ENCODE peak calls at places on chromosomes 13 and 19, in ten cellular contexts. One of them, this sample, is unnamed.
A peak's percentile ranks its signal among the peaks of the same experiment; 100 is the strongest.

GRCh38 chr13:73702419-73703071 is 431.7 kb downstream of the KLF12 start:
- DNase-seq in WTC11: no peak
- DNase-seq in fibroblast of the aortic adventitia: no peak
- DNase-seq in AG04450: no peak
- DNase-seq in Peyer's patch: no peak
- DNase-seq in epithelial cell of esophagus: peak; percentile 93
- DNase-seq in heart right ventricle: no peak
- DNase-seq in body of pancreas: no peak
- DNase-seq in cardiac fibroblast: no peak
- DNase-seq in fibroblast of lung: peak; percentile 20
- DNase-seq in this sample: no peak

GRCh38 chr19:8459095-8459494 is 14.3 kb downstream of the HNRNPM start:
- DNase-seq in AG04450: no peak
- DNase-seq in fibroblast of lung: no peak
- DNase-seq in epithelial cell of esophagus: no peak
- DNase-seq in fibroblast of the aortic adventitia: no peak
- DNase-seq in WTC11: no peak
- DNase-seq in Peyer's patch: no peak
- DNase-seq in body of pancreas: no peak
- DNase-seq in cardiac fibroblast: no peak
- DNase-seq in heart right ventricle: no peak
- DNase-seq in this sample: no peak

GRCh38 chr19:7856679-7857663 is 17.2 kb downstream of the PRR36 start:
- DNase-seq in AG04450: no peak
- DNase-seq in fibroblast of the aortic adventitia: no peak
- DNase-seq in body of pancreas: peak; percentile 10
- DNase-seq in heart right ventricle: no peak
- DNase-seq in fibroblast of lung: no peak
- DNase-seq in epithelial cell of esophagus: no peak
- DNase-seq in cardiac fibroblast: no peak
- DNase-seq in Peyer's patch: no peak
- DNase-seq in WTC11: no peak
- DNase-seq in this sample: no peak

GRCh38 chr13:101473458-101473857 is 21.0 kb downstream of the ITGBL1 start:
- DNase-seq in WTC11: no peak
- DNase-seq in fibroblast of the aortic adventitia: peak; percentile 92
- DNase-seq in cardiac fibroblast: peak; percentile 83
- DNase-seq in Peyer's patch: no peak
- DNase-seq in body of pancreas: no peak
- DNase-seq in AG04450: peak; percentile 63
- DNase-seq in heart right ventricle: no peak
- DNase-seq in epithelial cell of esophagus: peak; percentile 67
- DNase-seq in fibroblast of lung: peak; percentile 89
- DNase-seq in this sample: no peak

GRCh38 chr13:35881360-35881759 is 249.8 kb downstream of the DCLK1 start:
- DNase-seq in fibroblast of lung: peak; percentile 66
- DNase-seq in fibroblast of the aortic adventitia: peak; percentile 66
- DNase-seq in cardiac fibroblast: peak; percentile 25
- DNase-seq in body of pancreas: no peak
- DNase-seq in epithelial cell of esophagus: no peak
- DNase-seq in AG04450: no peak
- DNase-seq in WTC11: no peak
- DNase-seq in heart right ventricle: no peak
- DNase-seq in Peyer's patch: no peak
- DNase-seq in this sample: no peak

GRCh38 chr13:79528356-79528755 is 47.4 kb downstream of the NDFIP2 start:
- DNase-seq in heart right ventricle: no peak
- DNase-seq in fibroblast of the aortic adventitia: no peak
- DNase-seq in Peyer's patch: no peak
- DNase-seq in WTC11: no peak
- DNase-seq in fibroblast of lung: peak; percentile 40
- DNase-seq in body of pancreas: no peak
- DNase-seq in AG04450: no peak
- DNase-seq in epithelial cell of esophagus: peak; percentile 71
- DNase-seq in cardiac fibroblast: peak; percentile 58
- DNase-seq in this sample: no peak

GRCh38 chr19:50669319-50670101 is 20.3 kb downstream of the C19orf81 start:
- DNase-seq in cardiac fibroblast: peak; percentile 35
- DNase-seq in epithelial cell of esophagus: no peak
- DNase-seq in fibroblast of lung: peak; percentile 1
- DNase-seq in WTC11: no peak
- DNase-seq in heart right ventricle: no peak
- DNase-seq in AG04450: no peak
- DNase-seq in fibroblast of the aortic adventitia: peak; percentile 44
- DNase-seq in Peyer's patch: no peak
- DNase-seq in body of pancreas: peak; percentile 43
- DNase-seq in this sample: peak; percentile 34

GRCh38 chr13:61084983-61085382 is 330.7 kb downstream of the PCDH20 start:
- DNase-seq in WTC11: no peak
- DNase-seq in epithelial cell of esophagus: peak; percentile 5
- DNase-seq in fibroblast of the aortic adventitia: no peak
- DNase-seq in AG04450: no peak
- DNase-seq in fibroblast of lung: peak; percentile 69
- DNase-seq in heart right ventricle: no peak
- DNase-seq in Peyer's patch: no peak
- DNase-seq in body of pancreas: no peak
- DNase-seq in cardiac fibroblast: peak; percentile 18
- DNase-seq in this sample: no peak

GRCh38 chr13:106859505-106859904 is 291.6 kb upstream of the ARGLU1 start:
- DNase-seq in Peyer's patch: no peak
- DNase-seq in fibroblast of lung: no peak
- DNase-seq in AG04450: no peak
- DNase-seq in fibroblast of the aortic adventitia: no peak
- DNase-seq in heart right ventricle: no peak
- DNase-seq in cardiac fibroblast: no peak
- DNase-seq in epithelial cell of esophagus: no peak
- DNase-seq in body of pancreas: no peak
- DNase-seq in WTC11: no peak
- DNase-seq in this sample: no peak

GRCh38 chr13:61898207-61898606 is 482.6 kb upstream of the PCDH20 start:
- DNase-seq in cardiac fibroblast: no peak
- DNase-seq in epithelial cell of esophagus: no peak
- DNase-seq in fibroblast of the aortic adventitia: no peak
- DNase-seq in body of pancreas: no peak
- DNase-seq in AG04450: no peak
- DNase-seq in WTC11: no peak
- DNase-seq in Peyer's patch: no peak
- DNase-seq in fibroblast of lung: no peak
- DNase-seq in heart right ventricle: no peak
- DNase-seq in this sample: no peak

GRCh38 chr13:23806874-23807522 is 82.2 kb downstream of the MIPEP start:
- DNase-seq in AG04450: no peak
- DNase-seq in cardiac fibroblast: no peak
- DNase-seq in Peyer's patch: no peak
- DNase-seq in fibroblast of the aortic adventitia: no peak
- DNase-seq in fibroblast of lung: no peak
- DNase-seq in epithelial cell of esophagus: no peak
- DNase-seq in body of pancreas: no peak
- DNase-seq in WTC11: no peak
- DNase-seq in heart right ventricle: no peak
- DNase-seq in this sample: no peak

GRCh38 chr13:109151255-109151654 is 521.8 kb downstream of the MYO16 start:
- DNase-seq in WTC11: no peak
- DNase-seq in fibroblast of lung: no peak
- DNase-seq in body of pancreas: no peak
- DNase-seq in Peyer's patch: no peak
- DNase-seq in AG04450: no peak
- DNase-seq in fibroblast of the aortic adventitia: no peak
- DNase-seq in epithelial cell of esophagus: peak; percentile 88
- DNase-seq in cardiac fibroblast: peak; percentile 49
- DNase-seq in heart right ventricle: no peak
- DNase-seq in this sample: no peak

GRCh38 chr13:68128297-68128915 is 898.3 kb upstream of the PCDH9 start:
- DNase-seq in epithelial cell of esophagus: no peak
- DNase-seq in Peyer's patch: no peak
- DNase-seq in WTC11: no peak
- DNase-seq in heart right ventricle: no peak
- DNase-seq in body of pancreas: no peak
- DNase-seq in fibroblast of the aortic adventitia: no peak
- DNase-seq in fibroblast of lung: no peak
- DNase-seq in cardiac fibroblast: no peak
- DNase-seq in AG04450: no peak
- DNase-seq in this sample: no peak

GRCh38 chr13:79710376-79710775 is 229.4 kb downstream of the NDFIP2 start:
- DNase-seq in heart right ventricle: no peak
- DNase-seq in fibroblast of the aortic adventitia: peak; percentile 63
- DNase-seq in epithelial cell of esophagus: peak; percentile 54
- DNase-seq in cardiac fibroblast: peak; percentile 65
- DNase-seq in Peyer's patch: no peak
- DNase-seq in WTC11: no peak
- DNase-seq in body of pancreas: no peak
- DNase-seq in AG04450: no peak
- DNase-seq in fibroblast of lung: peak; percentile 51
- DNase-seq in this sample: no peak

GRCh38 chr13:30292325-30292724 is 15.0 kb downstream of the KATNAL1 start:
- DNase-seq in body of pancreas: no peak
- DNase-seq in WTC11: no peak
- DNase-seq in cardiac fibroblast: no peak
- DNase-seq in epithelial cell of esophagus: no peak
- DNase-seq in fibroblast of the aortic adventitia: no peak
- DNase-seq in heart right ventricle: no peak
- DNase-seq in AG04450: no peak
- DNase-seq in Peyer's patch: no peak
- DNase-seq in fibroblast of lung: no peak
- DNase-seq in this sample: no peak

GRCh38 chr19:49564616-49565045 is 15.7 kb downstream of the NOSIP start:
- DNase-seq in WTC11: no peak
- DNase-seq in epithelial cell of esophagus: no peak
- DNase-seq in Peyer's patch: no peak
- DNase-seq in AG04450: no peak
- DNase-seq in heart right ventricle: no peak
- DNase-seq in fibroblast of the aortic adventitia: no peak
- DNase-seq in body of pancreas: no peak
- DNase-seq in fibroblast of lung: no peak
- DNase-seq in cardiac fibroblast: no peak
- DNase-seq in this sample: no peak

GRCh38 chr19:54532528-54532927 is 29.9 kb downstream of the LAIR2 start:
- DNase-seq in AG04450: no peak
- DNase-seq in WTC11: no peak
- DNase-seq in cardiac fibroblast: no peak
- DNase-seq in fibroblast of the aortic adventitia: no peak
- DNase-seq in fibroblast of lung: no peak
- DNase-seq in heart right ventricle: no peak
- DNase-seq in Peyer's patch: no peak
- DNase-seq in body of pancreas: no peak
- DNase-seq in epithelial cell of esophagus: no peak
- DNase-seq in this sample: no peak

GRCh38 chr13:99215466-99215865 is 14.8 kb downstream of the UBAC2 start:
- DNase-seq in heart right ventricle: no peak
- DNase-seq in Peyer's patch: peak; percentile 49
- DNase-seq in fibroblast of the aortic adventitia: no peak
- DNase-seq in body of pancreas: no peak
- DNase-seq in epithelial cell of esophagus: no peak
- DNase-seq in WTC11: no peak
- DNase-seq in cardiac fibroblast: no peak
- DNase-seq in fibroblast of lung: no peak
- DNase-seq in AG04450: no peak
- DNase-seq in this sample: no peak

GRCh38 chr19:10230904-10231623 is at the start of gene S1PR2:
- DNase-seq in WTC11: peak; percentile 86
- DNase-seq in heart right ventricle: peak; percentile 87
- DNase-seq in cardiac fibroblast: peak; percentile 78
- DNase-seq in fibroblast of the aortic adventitia: peak; percentile 73
- DNase-seq in epithelial cell of esophagus: peak; percentile 55
- DNase-seq in fibroblast of lung: peak; percentile 60
- DNase-seq in Peyer's patch: peak; percentile 81
- DNase-seq in AG04450: peak; percentile 49
- DNase-seq in body of pancreas: peak; percentile 71
- DNase-seq in this sample: peak; percentile 64

GRCh38 chr19:368624-369020 is 24.0 kb upstream of the MIER2 start:
- DNase-seq in AG04450: no peak
- DNase-seq in WTC11: no peak
- DNase-seq in fibroblast of the aortic adventitia: no peak
- DNase-seq in epithelial cell of esophagus: no peak
- DNase-seq in heart right ventricle: no peak
- DNase-seq in body of pancreas: no peak
- DNase-seq in Peyer's patch: no peak
- DNase-seq in fibroblast of lung: no peak
- DNase-seq in cardiac fibroblast: no peak
- DNase-seq in this sample: no peak
- TF ChIP-seq CTCF in AG04450: no peak
- TF ChIP-seq CTCF in WTC11: no peak
- TF ChIP-seq CTCF in fibroblast of the aortic adventitia: no peak
- TF ChIP-seq CTCF in epithelial cell of esophagus: no peak
- TF ChIP-seq CTCF in heart right ventricle: no peak
- TF ChIP-seq CTCF in body of pancreas: no peak
- TF ChIP-seq CTCF in Peyer's patch: no peak
- TF ChIP-seq CTCF in fibroblast of lung: no peak
- TF ChIP-seq CTCF in cardiac fibroblast: no peak
- TF ChIP-seq CTCF in this sample: no peak

GRCh38 chr13:111470933-111471332 is 150.5 kb downstream of the TEX29 start:
- DNase-seq in AG04450: no peak
- DNase-seq in Peyer's patch: no peak
- DNase-seq in fibroblast of lung: no peak
- DNase-seq in cardiac fibroblast: no peak
- DNase-seq in fibroblast of the aortic adventitia: no peak
- DNase-seq in heart right ventricle: no peak
- DNase-seq in body of pancreas: no peak
- DNase-seq in epithelial cell of esophagus: no peak
- DNase-seq in WTC11: no peak
- DNase-seq in this sample: no peak
- TF ChIP-seq CTCF in AG04450: no peak
- TF ChIP-seq CTCF in Peyer's patch: no peak
- TF ChIP-seq CTCF in fibroblast of lung: no peak
- TF ChIP-seq CTCF in cardiac fibroblast: no peak
- TF ChIP-seq CTCF in fibroblast of the aortic adventitia: no peak
- TF ChIP-seq CTCF in heart right ventricle: no peak
- TF ChIP-seq CTCF in body of pancreas: no peak
- TF ChIP-seq CTCF in epithelial cell of esophagus: no peak
- TF ChIP-seq CTCF in WTC11: no peak
- TF ChIP-seq CTCF in this sample: no peak

GRCh38 chr19:23440207-23440606 is 44.9 kb upstream of the ZNF91 start:
- DNase-seq in heart right ventricle: no peak
- DNase-seq in epithelial cell of esophagus: no peak
- DNase-seq in Peyer's patch: no peak
- DNase-seq in AG04450: no peak
- DNase-seq in fibroblast of lung: no peak
- DNase-seq in cardiac fibroblast: no peak
- DNase-seq in WTC11: peak; percentile 43
- DNase-seq in fibroblast of the aortic adventitia: no peak
- DNase-seq in body of pancreas: no peak
- DNase-seq in this sample: no peak
- TF ChIP-seq CTCF in heart right ventricle: no peak
- TF ChIP-seq CTCF in epithelial cell of esophagus: peak; percentile 27
- TF ChIP-seq CTCF in Peyer's patch: no peak
- TF ChIP-seq CTCF in AG04450: peak; percentile 20
- TF ChIP-seq CTCF in fibroblast of lung: peak; percentile 26
- TF ChIP-seq CTCF in cardiac fibroblast: peak; percentile 30
- TF ChIP-seq CTCF in WTC11: no peak
- TF ChIP-seq CTCF in fibroblast of the aortic adventitia: peak; percentile 28
- TF ChIP-seq CTCF in body of pancreas: no peak
- TF ChIP-seq CTCF in this sample: no peak

DNA sequence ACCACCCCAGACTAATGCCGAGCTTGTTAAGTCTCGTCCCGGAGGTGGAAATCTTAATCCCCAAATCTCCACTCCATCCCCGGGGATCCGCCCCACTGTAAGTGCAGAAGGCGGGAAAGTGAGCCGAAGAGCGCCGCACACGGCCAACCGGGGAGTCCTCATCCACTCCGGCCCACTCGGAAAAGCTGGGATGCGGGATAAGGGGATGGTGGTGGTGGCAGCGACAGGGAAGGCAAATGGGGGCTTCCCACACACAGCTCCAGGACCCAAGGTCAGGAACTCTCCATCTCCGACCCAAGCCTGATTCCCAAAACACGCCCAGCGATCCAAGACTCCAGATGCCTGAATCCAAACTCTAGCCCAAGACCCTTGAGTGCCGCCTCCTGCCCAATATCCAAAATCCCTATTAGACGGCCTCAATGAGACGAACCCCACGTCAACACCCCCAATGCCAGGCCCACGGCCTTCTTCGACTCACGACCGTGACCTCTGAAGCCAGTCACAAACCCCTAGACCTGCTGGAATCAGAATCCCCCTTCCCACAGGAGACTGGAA is 481 bp downstream of the FBL start:
- DNase-seq in Peyer's patch: no peak
- DNase-seq in fibroblast of lung: no peak
- DNase-seq in heart right ventricle: no peak
- DNase-seq in fibroblast of the aortic adventitia: peak; percentile 22
- DNase-seq in body of pancreas: no peak
- DNase-seq in AG04450: no peak
- DNase-seq in WTC11: no peak
- DNase-seq in epithelial cell of esophagus: peak; percentile 32
- DNase-seq in cardiac fibroblast: peak; percentile 37
- DNase-seq in this sample: no peak
- TF ChIP-seq CTCF in Peyer's patch: no peak
- TF ChIP-seq CTCF in fibroblast of lung: peak; percentile 24
- TF ChIP-seq CTCF in heart right ventricle: no peak
- TF ChIP-seq CTCF in fibroblast of the aortic adventitia: peak; percentile 19
- TF ChIP-seq CTCF in body of pancreas: no peak
- TF ChIP-seq CTCF in AG04450: peak; percentile 31
- TF ChIP-seq CTCF in WTC11: no peak
- TF ChIP-seq CTCF in epithelial cell of esophagus: no peak
- TF ChIP-seq CTCF in cardiac fibroblast: peak; percentile 23
- TF ChIP-seq CTCF in this sample: no peak

This sample was measured in activated B cell treated with CpG ODN at 0.5 μM for 24 hours.